ENCODE peak calls at places on chromosomes 4 and X, in eight cellular contexts. One of them, this sample, is unnamed.

GRCh38 chr4:92381640-92382039 is 77.9 kb downstream of the GRID2 start:
- DNase-seq in uterus: no peak
- DNase-seq in cardiac muscle cell: no peak
- DNase-seq in GM10248: no peak
- DNase-seq in H9: no peak
- DNase-seq in nephron progenitor cell: no peak
- DNase-seq in keratinocyte: no peak
- DNase-seq in upper lobe of right lung: no peak
- DNase-seq in this sample: no peak

GRCh38 chrX:23317799-23318724 is 16.6 kb upstream of the PTCHD1 start:
- DNase-seq in uterus: no peak
- DNase-seq in cardiac muscle cell: peak; percentile 46
- DNase-seq in GM10248: peak; percentile 57
- DNase-seq in H9: peak; percentile 80
- DNase-seq in nephron progenitor cell: peak; percentile 69
- DNase-seq in keratinocyte: no peak
- DNase-seq in upper lobe of right lung: no peak
- DNase-seq in this sample: no peak

GRCh38 chrX:103847174-103847870 is 15.3 kb upstream of the RAB9B start:
- DNase-seq in uterus: no peak
- DNase-seq in cardiac muscle cell: no peak
- DNase-seq in GM10248: no peak
- DNase-seq in H9: no peak
- DNase-seq in nephron progenitor cell: no peak
- DNase-seq in keratinocyte: no peak
- DNase-seq in upper lobe of right lung: no peak
- DNase-seq in this sample: no peak

GRCh38 chrX:37684918-37685317 is 673 bp upstream of the XK start:
- DNase-seq in uterus: no peak
- DNase-seq in cardiac muscle cell: no peak
- DNase-seq in GM10248: no peak
- DNase-seq in H9: no peak
- DNase-seq in nephron progenitor cell: no peak
- DNase-seq in keratinocyte: no peak
- DNase-seq in upper lobe of right lung: no peak
- DNase-seq in this sample: no peak

GRCh38 chrX:24692305-24692704 is 1.4 kb upstream of the POLA1 start:
- DNase-seq in uterus: no peak
- DNase-seq in cardiac muscle cell: no peak
- DNase-seq in GM10248: no peak
- DNase-seq in H9: peak; percentile 65
- DNase-seq in nephron progenitor cell: no peak
- DNase-seq in keratinocyte: no peak
- DNase-seq in upper lobe of right lung: no peak
- DNase-seq in this sample: no peak

GRCh38 chr4:183111452-183111885 is 12.4 kb downstream of the WWC2 start:
- DNase-seq in uterus: no peak
- DNase-seq in cardiac muscle cell: no peak
- DNase-seq in GM10248: no peak
- DNase-seq in H9: no peak
- DNase-seq in nephron progenitor cell: no peak
- DNase-seq in keratinocyte: no peak
- DNase-seq in upper lobe of right lung: no peak
- DNase-seq in this sample: no peak

GRCh38 chr4:16859031-16859430 is 39.4 kb downstream of the LDB2 start:
- DNase-seq in uterus: no peak
- DNase-seq in cardiac muscle cell: no peak
- DNase-seq in GM10248: no peak
- DNase-seq in H9: no peak
- DNase-seq in nephron progenitor cell: no peak
- DNase-seq in keratinocyte: no peak
- DNase-seq in upper lobe of right lung: no peak
- DNase-seq in this sample: no peak

GRCh38 chr4:57443308-57444243 is 333.4 kb upstream of the IGFBP7 start:
- DNase-seq in uterus: no peak
- DNase-seq in cardiac muscle cell: peak; percentile 6
- DNase-seq in GM10248: no peak
- DNase-seq in H9: no peak
- DNase-seq in nephron progenitor cell: no peak
- DNase-seq in keratinocyte: no peak
- DNase-seq in upper lobe of right lung: peak; percentile 68
- DNase-seq in this sample: no peak

GRCh38 chrX:152025656-152026440 is 51.4 kb upstream of the GABRE start:
- DNase-seq in uterus: no peak
- DNase-seq in cardiac muscle cell: no peak
- DNase-seq in GM10248: no peak
- DNase-seq in H9: no peak
- DNase-seq in nephron progenitor cell: no peak
- DNase-seq in keratinocyte: no peak
- DNase-seq in upper lobe of right lung: no peak
- DNase-seq in this sample: no peak

GRCh38 chr4:54840430-54840829 is 182.7 kb downstream of the KIT start:
- DNase-seq in uterus: no peak
- DNase-seq in cardiac muscle cell: no peak
- DNase-seq in GM10248: no peak
- DNase-seq in H9: no peak
- DNase-seq in nephron progenitor cell: no peak
- DNase-seq in keratinocyte: no peak
- DNase-seq in upper lobe of right lung: no peak
- DNase-seq in this sample: no peak

GRCh38 chr4:54843946-54844345 is 186.2 kb downstream of the KIT start:
- DNase-seq in uterus: no peak
- DNase-seq in cardiac muscle cell: no peak
- DNase-seq in GM10248: no peak
- DNase-seq in H9: no peak
- DNase-seq in nephron progenitor cell: no peak
- DNase-seq in keratinocyte: no peak
- DNase-seq in upper lobe of right lung: no peak
- DNase-seq in this sample: no peak

GRCh38 chr4:54843106-54843505 is 185.3 kb downstream of the KIT start:
- DNase-seq in uterus: no peak
- DNase-seq in cardiac muscle cell: peak; percentile 17
- DNase-seq in GM10248: no peak
- DNase-seq in H9: no peak
- DNase-seq in nephron progenitor cell: no peak
- DNase-seq in keratinocyte: no peak
- DNase-seq in upper lobe of right lung: no peak
- DNase-seq in this sample: no peak

GRCh38 chr4:54842226-54843055 is 184.7 kb downstream of the KIT start:
- DNase-seq in uterus: peak; percentile 25
- DNase-seq in cardiac muscle cell: no peak
- DNase-seq in GM10248: no peak
- DNase-seq in H9: no peak
- DNase-seq in nephron progenitor cell: no peak
- DNase-seq in keratinocyte: no peak
- DNase-seq in upper lobe of right lung: no peak
- DNase-seq in this sample: no peak

GRCh38 chr4:54840992-54841768 is 183.4 kb downstream of the KIT start:
- DNase-seq in uterus: no peak
- DNase-seq in cardiac muscle cell: peak; percentile 29
- DNase-seq in GM10248: no peak
- DNase-seq in H9: no peak
- DNase-seq in nephron progenitor cell: no peak
- DNase-seq in keratinocyte: no peak
- DNase-seq in upper lobe of right lung: no peak
- DNase-seq in this sample: no peak
- TF ChIP-seq CTCF in uterus: no peak
- TF ChIP-seq CTCF in cardiac muscle cell: no peak
- TF ChIP-seq CTCF in GM10248: no peak
- TF ChIP-seq CTCF in H9: peak; percentile 39
- TF ChIP-seq CTCF in nephron progenitor cell: no peak
- TF ChIP-seq CTCF in keratinocyte: peak; percentile 44
- TF ChIP-seq CTCF in upper lobe of right lung: peak; percentile 11
- TF ChIP-seq CTCF in this sample: no peak

DNA sequence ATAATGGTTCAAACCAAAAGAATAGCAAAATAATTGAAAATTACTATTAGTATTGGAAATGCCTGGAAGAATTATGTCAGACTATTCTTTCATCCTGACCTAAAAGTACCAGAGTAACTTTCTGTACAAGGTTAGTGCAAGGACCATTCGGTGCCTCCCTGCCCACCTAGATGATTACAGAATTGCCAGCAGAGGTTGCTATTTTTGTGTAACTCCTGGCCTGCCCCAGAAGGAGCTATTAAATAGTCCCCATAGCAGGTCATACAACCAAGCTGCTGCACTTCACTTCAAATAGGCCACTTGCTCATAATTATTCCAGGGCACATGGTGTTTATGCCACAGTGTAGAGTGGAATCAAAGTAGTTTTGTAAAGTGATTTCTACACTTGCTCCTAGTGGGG is 831.1 kb upstream of the PABPC4L start:
- DNase-seq in uterus: no peak
- DNase-seq in cardiac muscle cell: peak; percentile 40
- DNase-seq in GM10248: no peak
- DNase-seq in H9: no peak
- DNase-seq in nephron progenitor cell: no peak
- DNase-seq in keratinocyte: no peak
- DNase-seq in upper lobe of right lung: no peak
- DNase-seq in this sample: no peak
- TF ChIP-seq CTCF in uterus: no peak
- TF ChIP-seq CTCF in cardiac muscle cell: no peak
- TF ChIP-seq CTCF in GM10248: no peak
- TF ChIP-seq CTCF in H9: peak; percentile 24
- TF ChIP-seq CTCF in nephron progenitor cell: no peak
- TF ChIP-seq CTCF in keratinocyte: no peak
- TF ChIP-seq CTCF in upper lobe of right lung: no peak
- TF ChIP-seq CTCF in this sample: no peak

GRCh38 chr4:110197421-110198398 is 705 bp downstream of the ELOVL6 start:
- DNase-seq in uterus: peak; percentile 31
- DNase-seq in cardiac muscle cell: peak; percentile 54
- DNase-seq in GM10248: peak; percentile 54
- DNase-seq in H9: peak; percentile 39
- DNase-seq in nephron progenitor cell: peak; percentile 60
- DNase-seq in keratinocyte: no peak
- DNase-seq in upper lobe of right lung: peak; percentile 68
- DNase-seq in this sample: no peak

GRCh38 chr4:110196871-110197420 is 1.5 kb downstream of the ELOVL6 start:
- DNase-seq in uterus: peak; percentile 40
- DNase-seq in cardiac muscle cell: peak; percentile 83
- DNase-seq in GM10248: peak; percentile 46
- DNase-seq in H9: peak; percentile 55
- DNase-seq in nephron progenitor cell: peak; percentile 73
- DNase-seq in keratinocyte: no peak
- DNase-seq in upper lobe of right lung: no peak
- DNase-seq in this sample: no peak

GRCh38 chr4:110193822-110194761 is 4.3 kb downstream of the ELOVL6 start:
- DNase-seq in uterus: peak; percentile 89
- DNase-seq in cardiac muscle cell: peak; percentile 87
- DNase-seq in GM10248: peak; percentile 77
- DNase-seq in H9: peak; percentile 95
- DNase-seq in nephron progenitor cell: peak; percentile 66
- DNase-seq in keratinocyte: peak; percentile 90
- DNase-seq in upper lobe of right lung: peak; percentile 81
- DNase-seq in this sample: no peak

GRCh38 chr4:110195561-110196205 is 2.7 kb downstream of the ELOVL6 start:
- DNase-seq in uterus: no peak
- DNase-seq in cardiac muscle cell: no peak
- DNase-seq in GM10248: peak; percentile 21
- DNase-seq in H9: no peak
- DNase-seq in nephron progenitor cell: no peak
- DNase-seq in keratinocyte: peak; percentile 49
- DNase-seq in upper lobe of right lung: no peak
- DNase-seq in this sample: no peak

GRCh38 chr4:110196206-110196870 is 2.1 kb downstream of the ELOVL6 start:
- DNase-seq in uterus: peak; percentile 23
- DNase-seq in cardiac muscle cell: peak; percentile 58
- DNase-seq in GM10248: peak; percentile 53
- DNase-seq in H9: peak; percentile 72
- DNase-seq in nephron progenitor cell: peak; percentile 67
- DNase-seq in keratinocyte: no peak
- DNase-seq in upper lobe of right lung: peak; percentile 83
- DNase-seq in this sample: no peak
- TF ChIP-seq CTCF in uterus: no peak
- TF ChIP-seq CTCF in cardiac muscle cell: no peak
- TF ChIP-seq CTCF in GM10248: no peak
- TF ChIP-seq CTCF in H9: no peak
- TF ChIP-seq CTCF in nephron progenitor cell: no peak
- TF ChIP-seq CTCF in keratinocyte: no peak
- TF ChIP-seq CTCF in upper lobe of right lung: no peak
- TF ChIP-seq CTCF in this sample: no peak

GRCh38 chr4:75724066-75724866 is at the start of gene USO1:
- DNase-seq in uterus: peak; percentile 99
- DNase-seq in cardiac muscle cell: peak; percentile 99
- DNase-seq in GM10248: peak; percentile 97
- DNase-seq in H9: peak; percentile 99
- DNase-seq in nephron progenitor cell: peak; percentile 100
- DNase-seq in keratinocyte: peak; percentile 96
- DNase-seq in upper lobe of right lung: peak; percentile 99
- DNase-seq in this sample: peak; percentile 97
- TF ChIP-seq CTCF in uterus: peak; percentile 62
- TF ChIP-seq CTCF in cardiac muscle cell: peak; percentile 88
- TF ChIP-seq CTCF in GM10248: peak; percentile 68
- TF ChIP-seq CTCF in H9: peak; percentile 96
- TF ChIP-seq CTCF in nephron progenitor cell: peak; percentile 71
- TF ChIP-seq CTCF in keratinocyte: peak; percentile 72
- TF ChIP-seq CTCF in upper lobe of right lung: peak; percentile 74
- TF ChIP-seq CTCF in this sample: no peak

GRCh38 chr4:52661966-52662705 is 3.0 kb upstream of the USP46 start:
- DNase-seq in uterus: no peak
- DNase-seq in cardiac muscle cell: peak; percentile 25
- DNase-seq in GM10248: no peak
- DNase-seq in H9: no peak
- DNase-seq in nephron progenitor cell: no peak
- DNase-seq in keratinocyte: no peak
- DNase-seq in upper lobe of right lung: no peak
- DNase-seq in this sample: no peak
- TF ChIP-seq CTCF in uterus: no peak
- TF ChIP-seq CTCF in cardiac muscle cell: no peak
- TF ChIP-seq CTCF in GM10248: no peak
- TF ChIP-seq CTCF in H9: no peak
- TF ChIP-seq CTCF in nephron progenitor cell: no peak
- TF ChIP-seq CTCF in keratinocyte: no peak
- TF ChIP-seq CTCF in upper lobe of right lung: no peak
- TF ChIP-seq CTCF in this sample: no peak